ENCODE peak calls at places on chromosomes 3 and 15, in seven cellular contexts. One of them, this sample, is unnamed.

GRCh38 chr3:24192004-24192403 is 246.9 kb downstream of the NR1D2 start:
- DNase-seq in H1: no peak
- DNase-seq in HepG2: no peak
- DNase-seq in A549: no peak
- DNase-seq in WTC11: no peak
- DNase-seq in K562: no peak
- DNase-seq in HCT116: no peak
- DNase-seq in this sample: no peak

GRCh38 chr3:172711457-172711800 is 562 bp upstream of the NCEH1 start:
- DNase-seq in H1: no peak
- DNase-seq in HepG2: peak; percentile 36
- DNase-seq in A549: peak; percentile 79
- DNase-seq in WTC11: no peak
- DNase-seq in K562: no peak
- DNase-seq in HCT116: no peak
- DNase-seq in this sample: peak; percentile 77

GRCh38 chr15:32936283-32936918 is 218.6 kb downstream of the GREM1 start:
- DNase-seq in H1: no peak
- DNase-seq in HepG2: peak; percentile 16
- DNase-seq in A549: peak; percentile 20
- DNase-seq in WTC11: no peak
- DNase-seq in K562: peak; percentile 13
- DNase-seq in HCT116: peak; percentile 33
- DNase-seq in this sample: peak; percentile 4

GRCh38 chr15:49415638-49416037 is 7.4 kb upstream of the FGF7 start:
- DNase-seq in H1: no peak
- DNase-seq in HepG2: no peak
- DNase-seq in A549: no peak
- DNase-seq in WTC11: no peak
- DNase-seq in K562: no peak
- DNase-seq in HCT116: no peak
- DNase-seq in this sample: no peak

GRCh38 chr3:64717872-64718613 is 30.2 kb upstream of the ADAMTS9 start:
- DNase-seq in H1: no peak
- DNase-seq in HepG2: no peak
- DNase-seq in A549: no peak
- DNase-seq in WTC11: no peak
- DNase-seq in K562: no peak
- DNase-seq in HCT116: no peak
- DNase-seq in this sample: no peak

GRCh38 chr3:50237754-50238548 is 1.9 kb downstream of the GNAI2 start:
- DNase-seq in H1: no peak
- DNase-seq in HepG2: no peak
- DNase-seq in A549: no peak
- DNase-seq in WTC11: peak; percentile 59
- DNase-seq in K562: peak; percentile 20
- DNase-seq in HCT116: no peak
- DNase-seq in this sample: peak; percentile 93

GRCh38 chr3:71593106-71593505 is 9.6 kb upstream of the FOXP1 start:
- DNase-seq in H1: no peak
- DNase-seq in HepG2: no peak
- DNase-seq in A549: no peak
- DNase-seq in WTC11: no peak
- DNase-seq in K562: no peak
- DNase-seq in HCT116: no peak
- DNase-seq in this sample: no peak

GRCh38 chr15:78398076-78398825 is 39.8 kb upstream of the IREB2 start:
- DNase-seq in H1: no peak
- DNase-seq in HepG2: no peak
- DNase-seq in A549: no peak
- DNase-seq in WTC11: no peak
- DNase-seq in K562: no peak
- DNase-seq in HCT116: no peak
- DNase-seq in this sample: no peak

GRCh38 chr3:146189519-146190173 is 28.7 kb upstream of the PLOD2 start:
- DNase-seq in H1: no peak
- DNase-seq in HepG2: peak; percentile 49
- DNase-seq in A549: peak; percentile 42
- DNase-seq in WTC11: no peak
- DNase-seq in K562: peak; percentile 33
- DNase-seq in HCT116: peak; percentile 47
- DNase-seq in this sample: peak; percentile 40

GRCh38 chr3:140870351-140870750 is 71.3 kb upstream of the SLC25A36 start:
- DNase-seq in H1: no peak
- DNase-seq in HepG2: no peak
- DNase-seq in A549: no peak
- DNase-seq in WTC11: no peak
- DNase-seq in K562: no peak
- DNase-seq in HCT116: no peak
- DNase-seq in this sample: no peak

GRCh38 chr3:194283218-194284006 is 67.7 kb downstream of the CPN2 start:
- DNase-seq in H1: no peak
- DNase-seq in HepG2: no peak
- DNase-seq in A549: no peak
- DNase-seq in WTC11: peak; percentile 2
- DNase-seq in K562: no peak
- DNase-seq in HCT116: no peak
- DNase-seq in this sample: no peak

GRCh38 chr3:138937690-138938055 is 9.3 kb downstream of the FOXL2 start:
- DNase-seq in H1: no peak
- DNase-seq in HepG2: no peak
- DNase-seq in A549: no peak
- DNase-seq in WTC11: peak; percentile 46
- DNase-seq in K562: no peak
- DNase-seq in HCT116: no peak
- DNase-seq in this sample: no peak

GRCh38 chr3:14879161-14879888 is 60.6 kb downstream of the FGD5 start:
- DNase-seq in H1: no peak
- DNase-seq in HepG2: no peak
- DNase-seq in A549: no peak
- DNase-seq in WTC11: peak; percentile 27
- DNase-seq in K562: no peak
- DNase-seq in HCT116: no peak
- DNase-seq in this sample: peak; percentile 30

GRCh38 chr3:112561085-112561692 is 573 bp downstream of the ATG3 start:
- DNase-seq in H1: no peak
- DNase-seq in HepG2: peak; percentile 66
- DNase-seq in A549: peak; percentile 57
- DNase-seq in WTC11: peak; percentile 70
- DNase-seq in K562: peak; percentile 59
- DNase-seq in HCT116: peak; percentile 64
- DNase-seq in this sample: peak; percentile 86

GRCh38 chr3:138046955-138047354 is 37.0 kb downstream of the CLDN18 start:
- DNase-seq in H1: no peak
- DNase-seq in HepG2: no peak
- DNase-seq in A549: no peak
- DNase-seq in WTC11: no peak
- DNase-seq in K562: no peak
- DNase-seq in HCT116: no peak
- DNase-seq in this sample: no peak

GRCh38 chr3:14633819-14634424 is 17.6 kb upstream of the CCDC174 start:
- DNase-seq in H1: no peak
- DNase-seq in HepG2: peak; percentile 53
- DNase-seq in A549: peak; percentile 66
- DNase-seq in WTC11: peak; percentile 64
- DNase-seq in K562: peak; percentile 74
- DNase-seq in HCT116: peak; percentile 67
- DNase-seq in this sample: peak; percentile 87

GRCh38 chr15:49987198-49987785 is 131.7 kb downstream of the ATP8B4 start:
- DNase-seq in H1: no peak
- DNase-seq in HepG2: no peak
- DNase-seq in A549: no peak
- DNase-seq in WTC11: no peak
- DNase-seq in K562: no peak
- DNase-seq in HCT116: no peak
- DNase-seq in this sample: no peak

GRCh38 chr3:172170310-172170709 is 130.9 kb downstream of the FNDC3B start:
- DNase-seq in H1: no peak
- DNase-seq in HepG2: no peak
- DNase-seq in A549: no peak
- DNase-seq in WTC11: no peak
- DNase-seq in K562: no peak
- DNase-seq in HCT116: no peak
- DNase-seq in this sample: no peak

GRCh38 chr3:120144267-120144666 is 50.0 kb upstream of the GSK3B start:
- DNase-seq in H1: no peak
- DNase-seq in HepG2: peak; percentile 39
- DNase-seq in A549: no peak
- DNase-seq in WTC11: peak; percentile 19
- DNase-seq in K562: no peak
- DNase-seq in HCT116: no peak
- DNase-seq in this sample: no peak

GRCh38 chr3:5663604-5664003 is 476.1 kb downstream of the EDEM1 start:
- DNase-seq in H1: no peak
- DNase-seq in HepG2: no peak
- DNase-seq in A549: no peak
- DNase-seq in WTC11: no peak
- DNase-seq in K562: no peak
- DNase-seq in HCT116: no peak
- DNase-seq in this sample: no peak

GRCh38 chr3:45748068-45748467 is 48.3 kb downstream of the SLC6A20 start:
- DNase-seq in H1: no peak
- DNase-seq in HepG2: no peak
- DNase-seq in A549: no peak
- DNase-seq in WTC11: no peak
- DNase-seq in K562: no peak
- DNase-seq in HCT116: no peak
- DNase-seq in this sample: no peak

GRCh38 chr3:85584779-85585356 is 626.1 kb downstream of the CADM2 start:
- DNase-seq in H1: no peak
- DNase-seq in HepG2: no peak
- DNase-seq in A549: no peak
- DNase-seq in WTC11: no peak
- DNase-seq in K562: no peak
- DNase-seq in HCT116: no peak
- DNase-seq in this sample: no peak

GRCh38 chr15:40450047-40450446 is 9.3 kb downstream of the BAHD1 start:
- DNase-seq in H1: no peak
- DNase-seq in HepG2: no peak
- DNase-seq in A549: no peak
- DNase-seq in WTC11: no peak
- DNase-seq in K562: no peak
- DNase-seq in HCT116: no peak
- DNase-seq in this sample: peak; percentile 31

GRCh38 chr15:59298876-59299275 is 73.8 kb downstream of the MYO1E start:
- DNase-seq in H1: no peak
- DNase-seq in HepG2: no peak
- DNase-seq in A549: no peak
- DNase-seq in WTC11: no peak
- DNase-seq in K562: no peak
- DNase-seq in HCT116: no peak
- DNase-seq in this sample: no peak

GRCh38 chr15:59300618-59301139 is 72.0 kb downstream of the MYO1E start:
- DNase-seq in H1: no peak
- DNase-seq in HepG2: no peak
- DNase-seq in A549: no peak
- DNase-seq in WTC11: no peak
- DNase-seq in K562: no peak
- DNase-seq in HCT116: no peak
- DNase-seq in this sample: no peak

GRCh38 chr15:59298255-59298856 is 74.3 kb downstream of the MYO1E start:
- DNase-seq in H1: no peak
- DNase-seq in HepG2: no peak
- DNase-seq in A549: no peak
- DNase-seq in WTC11: no peak
- DNase-seq in K562: no peak
- DNase-seq in HCT116: peak; percentile 78
- DNase-seq in this sample: no peak

GRCh38 chr15:59301527-59301926 is 71.1 kb downstream of the MYO1E start:
- DNase-seq in H1: no peak
- DNase-seq in HepG2: no peak
- DNase-seq in A549: no peak
- DNase-seq in WTC11: no peak
- DNase-seq in K562: no peak
- DNase-seq in HCT116: no peak
- DNase-seq in this sample: no peak

DNA sequence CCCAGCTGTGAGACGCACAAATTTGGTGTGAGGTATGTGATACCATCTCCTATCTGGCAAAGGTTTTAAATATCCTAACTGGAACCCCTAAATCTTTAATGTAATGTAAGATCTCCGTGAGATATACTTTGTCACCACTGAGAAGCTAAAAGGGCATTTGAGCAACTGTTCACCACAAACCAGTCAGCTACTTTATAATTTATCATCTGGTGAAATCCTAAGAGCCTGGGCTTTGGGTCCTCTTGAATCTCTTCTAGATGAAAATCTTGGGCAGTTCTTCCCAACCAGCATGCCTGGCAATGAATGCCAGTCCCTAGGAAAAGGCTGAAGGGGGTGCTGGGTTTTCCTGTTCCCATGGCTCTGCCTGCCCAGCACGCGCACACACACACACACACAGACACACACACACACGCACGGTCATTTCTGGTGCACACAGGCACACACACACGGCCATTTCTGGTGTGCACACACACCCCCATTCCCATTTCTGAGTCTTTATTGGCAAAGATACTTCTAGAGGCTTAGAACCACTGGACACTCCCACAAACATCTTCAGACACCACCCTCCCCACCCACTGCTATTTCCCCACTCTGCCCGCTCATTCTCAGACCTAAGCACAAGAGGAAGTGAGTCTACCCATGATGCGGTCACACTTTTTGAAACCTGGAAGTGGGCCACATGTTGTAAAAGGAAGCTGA is 72.6 kb downstream of the MYO1E start:
- DNase-seq in H1: no peak
- DNase-seq in HepG2: no peak
- DNase-seq in A549: peak; percentile 91
- DNase-seq in WTC11: no peak
- DNase-seq in K562: no peak
- DNase-seq in HCT116: peak; percentile 86
- DNase-seq in this sample: peak; percentile 95
- TF ChIP-seq MAX in H1: no peak
- TF ChIP-seq MAX in HepG2: no peak
- TF ChIP-seq MAX in A549: peak; percentile 90
- TF ChIP-seq MAX in WTC11: no peak
- TF ChIP-seq MAX in K562: no peak
- TF ChIP-seq MAX in HCT116: peak; percentile 87
- TF ChIP-seq MAX in this sample: peak; percentile 94

GRCh38 chr15:29765234-29765841 is 56.9 kb downstream of the TJP1 start:
- DNase-seq in H1: no peak
- DNase-seq in HepG2: no peak
- DNase-seq in A549: no peak
- DNase-seq in WTC11: peak; percentile 28
- DNase-seq in K562: no peak
- DNase-seq in HCT116: no peak
- DNase-seq in this sample: no peak
- TF ChIP-seq MAX in H1: no peak
- TF ChIP-seq MAX in HepG2: no peak
- TF ChIP-seq MAX in A549: no peak
- TF ChIP-seq MAX in WTC11: no peak
- TF ChIP-seq MAX in K562: no peak
- TF ChIP-seq MAX in HCT116: no peak
- TF ChIP-seq MAX in this sample: no peak

GRCh38 chr15:91102546-91103330 is 2.7 kb downstream of the SV2B start:
- DNase-seq in H1: no peak
- DNase-seq in HepG2: no peak
- DNase-seq in A549: no peak
- DNase-seq in WTC11: no peak
- DNase-seq in K562: no peak
- DNase-seq in HCT116: no peak
- DNase-seq in this sample: no peak
- TF ChIP-seq MAX in H1: no peak
- TF ChIP-seq MAX in HepG2: no peak
- TF ChIP-seq MAX in A549: no peak
- TF ChIP-seq MAX in WTC11: no peak
- TF ChIP-seq MAX in K562: no peak
- TF ChIP-seq MAX in HCT116: no peak
- TF ChIP-seq MAX in this sample: no peak

GRCh38 chr15:94723801-94724200 is 492.4 kb downstream of the MCTP2 start:
- DNase-seq in H1: no peak
- DNase-seq in HepG2: no peak
- DNase-seq in A549: no peak
- DNase-seq in WTC11: no peak
- DNase-seq in K562: no peak
- DNase-seq in HCT116: no peak
- DNase-seq in this sample: no peak
- TF ChIP-seq MAX in H1: no peak
- TF ChIP-seq MAX in HepG2: no peak
- TF ChIP-seq MAX in A549: no peak
- TF ChIP-seq MAX in WTC11: no peak
- TF ChIP-seq MAX in K562: no peak
- TF ChIP-seq MAX in HCT116: no peak
- TF ChIP-seq MAX in this sample: no peak

This sample was measured in NB4.